ENCODE peak calls at places on chromosomes 6 and 20, in eight cellular contexts. V, K, U, C, R, T, H and B are unnamed samples.

GRCh38 chr6:112015725-112016124 is 38.2 kb upstream of the CCN6 start:
- DNase-seq in V (no peak), K (no peak), U (no peak), C (no peak), R (no peak), T (no peak), H (no peak), B (no peak)

GRCh38 chr6:109296305-109296915 is 85.9 kb downstream of the CD164 start:
- DNase-seq in V (no peak), K (no peak), U (no peak), C (no peak), R (no peak), T (no peak), H (no peak), B (no peak)

GRCh38 chr6:39102024-39102820 is 12.8 kb downstream of the SAYSD1 start:
- DNase-seq in V (no peak), K (no peak), U (no peak), C (no peak), R (peak), T (no peak), H (peak), B (no peak)

GRCh38 chr20:25148181-25148981 is 47.1 kb upstream of the ENTPD6 start:
- DNase-seq in V (peak), K (peak), U (no peak), C (peak), R (peak), T (peak), H (peak), B (no peak)

GRCh38 chr6:106519460-106520394 is 109.6 kb downstream of the RTN4IP1 start:
- DNase-seq in V (peak), K (no peak), U (peak), C (peak), R (peak), T (no peak), H (peak), B (peak)

GRCh38 chr20:5667703-5668528 is 82.3 kb upstream of the SHLD1 start:
- DNase-seq in V (no peak), K (no peak), U (no peak), C (no peak), R (peak), T (no peak), H (no peak), B (no peak)

GRCh38 chr6:10733863-10734262 is 11.0 kb downstream of the TMEM14C start:
- DNase-seq in V (no peak), K (no peak), U (no peak), C (peak), R (no peak), T (peak), H (no peak), B (no peak)

GRCh38 chr6:131065112-131065823 is 2.2 kb upstream of the EPB41L2 start:
- DNase-seq in V (no peak), K (no peak), U (no peak), C (no peak), R (no peak), T (no peak), H (no peak), B (no peak)

GRCh38 chr6:104943781-104944180 is 13.1 kb upstream of the LIN28B start:
- DNase-seq in V (no peak), K (no peak), U (peak), C (no peak), R (no peak), T (no peak), H (peak), B (no peak)

GRCh38 chr20:1427457-1428054 is 34.7 kb upstream of the FKBP1A start:
- DNase-seq in V (no peak), K (no peak), U (no peak), C (no peak), R (no peak), T (no peak), H (peak), B (no peak)

GRCh38 chr6:14787274-14787673 is 458.6 kb upstream of the JARID2 start:
- DNase-seq in V (no peak), K (no peak), U (no peak), C (no peak), R (peak), T (no peak), H (no peak), B (no peak)

GRCh38 chr6:36289281-36290018 is 19.6 kb downstream of the PNPLA1 start:
- DNase-seq in V (no peak), K (no peak), U (peak), C (no peak), R (no peak), T (no peak), H (no peak), B (no peak)

GRCh38 chr6:8589941-8590676 is 154.8 kb upstream of the SLC35B3 start:
- DNase-seq in V (no peak), K (no peak), U (peak), C (no peak), R (no peak), T (no peak), H (no peak), B (no peak)

GRCh38 chr20:41175727-41176330 is 38.5 kb downstream of the PLCG1 start:
- DNase-seq in V (no peak), K (peak), U (no peak), C (peak), R (no peak), T (peak), H (no peak), B (no peak)

GRCh38 chr6:156809034-156809433 is 31.9 kb downstream of the ARID1B start:
- DNase-seq in V (no peak), K (no peak), U (no peak), C (peak), R (peak), T (no peak), H (peak), B (peak)

GRCh38 chr6:45812937-45813336 is 202.7 kb downstream of the CLIC5 start:
- DNase-seq in V (peak), K (no peak), U (no peak), C (no peak), R (no peak), T (no peak), H (peak), B (no peak)

GRCh38 chr20:10875653-10876052 is 201.9 kb upstream of the JAG1 start:
- DNase-seq in V (no peak), K (no peak), U (no peak), C (no peak), R (no peak), T (no peak), H (no peak), B (no peak)

GRCh38 chr6:15621203-15622044 is 41.4 kb downstream of the DTNBP1 start:
- DNase-seq in V (peak), K (no peak), U (no peak), C (peak), R (peak), T (peak), H (peak), B (peak)

GRCh38 chr6:13496508-13497180 is 9.2 kb upstream of the GFOD1 start:
- DNase-seq in V (no peak), K (no peak), U (no peak), C (no peak), R (no peak), T (no peak), H (no peak), B (no peak)

GRCh38 chr6:89559487-89559886 is 79.1 kb downstream of the LYRM2 start:
- DNase-seq in V (no peak), K (no peak), U (no peak), C (no peak), R (no peak), T (no peak), H (no peak), B (no peak)

GRCh38 chr6:36727491-36728021 is 29.9 kb downstream of the RAB44 start:
- DNase-seq in V (no peak), K (no peak), U (no peak), C (no peak), R (peak), T (no peak), H (peak), B (no peak)

GRCh38 chr20:21377701-21378100 is 19.6 kb downstream of the NKX2-4 start:
- DNase-seq in V (no peak), K (no peak), U (no peak), C (no peak), R (no peak), T (no peak), H (no peak), B (no peak)

GRCh38 chr6:107436881-107437280 is 22.5 kb downstream of the PDSS2 start:
- DNase-seq in V (no peak), K (no peak), U (no peak), C (no peak), R (no peak), T (no peak), H (no peak), B (no peak)

GRCh38 chr6:29236060-29236459 is 65.4 kb downstream of the OR2J2 start:
- DNase-seq in V (no peak), K (no peak), U (no peak), C (no peak), R (no peak), T (no peak), H (no peak), B (no peak)

GRCh38 chr6:104653786-104654185 is 205.9 kb downstream of the HACE1 start:
- DNase-seq in V (no peak), K (no peak), U (no peak), C (no peak), R (no peak), T (no peak), H (no peak), B (no peak)

GRCh38 chr20:50216543-50217206 is 26.0 kb downstream of the CEBPB start:
- DNase-seq in V (no peak), K (no peak), U (no peak), C (no peak), R (no peak), T (no peak), H (no peak), B (no peak)

GRCh38 chr6:68473433-68474210 is 161.5 kb upstream of the ADGRB3 start:
- DNase-seq in V (no peak), K (no peak), U (no peak), C (no peak), R (no peak), T (no peak), H (no peak), B (no peak)

DNA sequence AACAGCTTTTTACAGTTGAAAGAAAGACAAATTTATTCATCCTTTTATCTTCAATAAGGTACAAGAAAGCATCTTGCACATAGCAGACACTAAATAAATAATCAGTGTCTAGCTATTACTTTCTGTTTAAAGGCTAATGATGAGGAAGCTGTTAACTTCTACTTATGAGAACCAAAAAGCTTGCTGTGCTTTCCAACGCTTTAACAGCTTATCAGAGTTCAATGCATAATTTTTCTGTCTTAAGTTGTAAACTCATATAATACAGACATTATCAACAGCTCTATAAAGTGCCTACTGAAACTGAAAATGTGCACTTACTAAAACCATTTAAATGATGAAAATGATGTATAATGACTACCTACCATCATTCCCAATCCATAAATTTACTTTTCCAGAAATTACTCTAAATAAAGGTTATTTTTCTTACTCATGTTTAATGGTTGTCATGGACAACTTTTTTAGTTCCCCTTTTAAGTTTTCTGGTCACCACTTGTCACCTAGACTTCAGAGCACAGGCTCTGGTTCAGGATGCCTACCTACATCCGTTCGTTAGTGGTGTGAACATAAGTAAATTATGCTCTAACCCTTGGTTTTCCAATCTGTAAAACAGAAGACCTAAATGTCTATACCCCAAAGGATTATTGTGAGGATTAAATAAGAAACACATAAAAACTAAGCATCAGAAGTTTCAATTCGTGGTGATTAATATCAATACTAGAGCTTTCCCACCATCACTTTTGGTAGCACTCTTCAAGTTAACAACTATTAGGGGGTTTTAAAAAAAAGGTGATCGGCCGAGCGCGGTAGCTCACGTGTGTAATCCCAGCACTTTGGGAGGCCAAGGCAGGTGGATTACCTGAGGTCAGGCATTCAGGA is 8.0 kb downstream of the PNISR start:
- DNase-seq in V (no peak), K (no peak), U (no peak), C (no peak), R (peak), T (no peak), H (no peak), B (no peak)
- H3K4me3 ChIP-seq in V (no peak), K (no peak), U (no peak), C (no peak), R (no peak), T (no peak), H (no peak), B (peak)

GRCh38 chr6:150738092-150738625 is 127.3 kb upstream of the MTHFD1L start:
- DNase-seq in V (no peak), K (no peak), U (no peak), C (no peak), R (no peak), T (no peak), H (no peak), B (no peak)

GRCh38 chr6:150744522-150745260 is 120.8 kb upstream of the MTHFD1L start:
- DNase-seq in V (no peak), K (no peak), U (no peak), C (no peak), R (no peak), T (no peak), H (no peak), B (no peak)

GRCh38 chr6:150740453-150740852 is 125.0 kb upstream of the MTHFD1L start:
- DNase-seq in V (no peak), K (no peak), U (no peak), C (no peak), R (no peak), T (no peak), H (no peak), B (no peak)

GRCh38 chr6:150739711-150740349 is 125.7 kb upstream of the MTHFD1L start:
- DNase-seq in V (no peak), K (no peak), U (no peak), C (no peak), R (no peak), T (no peak), H (no peak), B (no peak)

DNA sequence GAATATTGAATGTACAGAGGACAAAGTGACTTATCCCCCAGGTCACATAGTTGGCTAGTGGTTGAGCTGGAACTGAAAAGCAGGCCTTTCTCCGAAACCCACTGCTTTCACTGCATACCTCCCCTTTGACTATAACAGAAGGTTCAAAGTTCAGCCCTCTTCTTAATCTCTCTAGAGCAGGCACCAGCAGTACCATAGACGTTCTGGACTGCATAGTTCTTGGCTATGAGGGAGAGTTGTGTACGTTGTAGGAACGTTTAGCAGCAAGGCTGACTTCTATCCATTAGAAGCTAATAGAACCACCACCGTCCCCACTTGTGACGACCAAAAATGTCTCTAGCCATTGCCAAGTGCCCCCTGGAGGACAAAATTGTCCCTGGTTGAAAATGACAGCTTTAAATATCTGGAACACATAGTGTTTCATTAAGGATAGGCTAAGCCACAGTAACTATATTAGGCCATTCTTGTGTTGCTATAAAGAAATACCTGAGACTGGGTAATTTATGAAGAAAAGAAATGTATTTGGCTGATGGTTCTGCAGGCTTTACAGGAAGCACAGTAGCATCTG is 123.8 kb upstream of the MTHFD1L start:
- DNase-seq in V (no peak), K (no peak), U (peak), C (no peak), R (peak), T (no peak), H (no peak), B (no peak)
- TF ChIP-seq CTCF in V (peak), K (no peak), U (peak), C (peak), R (peak), T (no peak), H (no peak), B (peak)

GRCh38 chr6:47197672-47198640 is 111.7 kb downstream of the TNFRSF21 start:
- DNase-seq in V (no peak), K (no peak), U (no peak), C (no peak), R (no peak), T (no peak), H (no peak), B (no peak)
- H3K4me3 ChIP-seq in V (no peak), K (no peak), U (no peak), C (no peak), R (peak), T (no peak), H (peak), B (no peak)

DNA sequence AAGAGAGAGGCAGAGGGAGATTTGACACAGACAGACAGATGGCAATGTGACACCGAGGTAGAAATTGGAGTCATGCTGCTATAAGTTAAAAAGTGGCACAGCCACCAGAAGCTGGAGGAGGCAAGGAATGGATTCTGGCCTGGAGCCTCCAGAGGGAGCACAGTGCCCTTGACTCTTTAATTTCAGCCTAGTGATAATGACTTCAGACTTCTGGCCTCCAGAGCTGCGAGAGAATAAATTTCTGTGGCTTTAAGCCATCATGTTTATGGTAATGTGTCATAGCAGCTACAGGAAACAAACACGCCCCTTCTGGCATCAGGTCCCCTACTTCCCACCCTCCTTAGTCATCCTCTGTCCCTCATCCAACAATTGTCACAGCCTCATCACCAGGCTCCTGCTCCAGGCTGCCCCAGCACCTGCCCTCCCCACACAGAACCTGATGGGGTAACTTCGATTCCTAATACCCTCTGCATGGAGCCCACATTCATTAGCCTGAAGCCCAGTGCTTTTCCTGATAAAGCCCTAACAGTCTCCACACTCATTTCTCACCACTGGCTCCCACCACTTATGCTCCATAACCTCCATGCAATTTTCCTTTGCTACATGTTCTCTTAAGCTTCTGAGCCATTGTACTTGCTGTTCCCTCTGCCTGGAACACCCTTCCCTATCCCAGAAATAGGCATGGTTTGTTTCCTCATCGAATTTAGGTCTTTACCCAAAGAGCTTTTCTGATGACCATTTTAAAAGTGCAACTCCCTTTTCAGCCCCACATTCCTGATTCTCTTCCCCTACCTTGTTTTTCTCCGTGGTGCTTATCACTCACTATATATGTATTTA is 69.7 kb upstream of the TOX2 start:
- DNase-seq in V (no peak), K (no peak), U (peak), C (peak), R (no peak), T (peak), H (peak), B (no peak)
- TF ChIP-seq CTCF in V (no peak), K (no peak), U (peak), C (no peak), R (no peak), T (no peak), H (peak), B (no peak)

GRCh38 chr20:59159091-59159821 is 4.4 kb upstream of the ZNF831 start:
- DNase-seq in V (no peak), K (no peak), U (no peak), C (no peak), R (no peak), T (peak), H (no peak), B (no peak)
- H3K4me3 ChIP-seq in V (no peak), K (no peak), U (no peak), C (no peak), R (no peak), T (no peak), H (no peak), B (no peak)

GRCh38 chr20:3781153-3781910 is at the start of gene SPEF1:
- DNase-seq in V (peak), K (peak), U (peak), C (peak), R (peak), T (peak), H (peak), B (no peak)
- TF ChIP-seq CTCF in V (peak), K (no peak), U (peak), C (peak), R (no peak), T (no peak), H (peak), B (no peak)

DNA sequence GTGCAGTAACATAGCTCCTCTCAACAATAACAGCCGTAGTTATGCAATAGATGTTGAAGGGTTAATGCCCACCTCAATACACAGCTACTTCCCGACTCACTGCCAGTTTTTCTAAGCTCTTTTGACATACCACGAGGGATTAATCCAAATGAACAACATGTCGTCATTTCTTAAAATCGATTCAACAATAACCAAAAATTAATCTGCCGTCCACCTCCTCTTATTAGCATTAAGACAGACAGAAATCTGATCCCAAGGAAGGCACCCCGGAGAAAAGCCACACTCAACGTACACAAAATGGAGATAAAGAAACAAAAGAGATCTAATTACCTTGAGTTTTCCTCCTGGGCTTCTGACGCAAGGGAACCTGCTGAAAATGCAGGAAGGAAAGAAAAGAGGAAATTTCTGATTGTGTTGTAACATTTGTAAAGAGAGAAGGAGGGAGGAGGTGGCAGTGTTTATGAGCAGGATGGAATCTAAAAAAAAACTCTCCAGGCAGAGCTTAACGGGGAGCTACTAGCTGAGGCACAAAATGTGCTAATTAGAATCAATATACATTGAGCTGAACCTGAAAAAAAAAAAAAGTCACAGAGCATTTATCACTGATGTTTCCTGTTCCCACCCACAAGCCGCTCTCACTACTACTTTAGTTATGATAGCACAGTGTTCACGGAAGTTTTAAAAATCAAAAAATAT is 109.3 kb downstream of the IPCEF1 start:
- DNase-seq in V (no peak), K (no peak), U (no peak), C (no peak), R (peak), T (no peak), H (no peak), B (no peak)
- H3K4me3 ChIP-seq in V (no peak), K (no peak), U (no peak), C (no peak), R (peak), T (no peak), H (no peak), B (no peak)